ENCODE peak calls at places on chromosomes 6 and 20, in eight cellular contexts. S is transverse colon; I is psoas muscle; P is pancreas; U is kidney; O is heart right ventricle; W is naive thymus-derived CD4-positive, alpha-beta T cell; C is uterus. X is an unnamed sample.

GRCh38 chr6:135285165-135285564 is 104.1 kb downstream of the MYB start:
- DNase-seq in S (no peak), I (no peak), O (no peak), U (no peak), C (no peak), P (no peak), W (no peak), X (no peak)

GRCh38 chr6:151999194-151999593 is 191.7 kb downstream of the ESR1 start:
- DNase-seq in P (no peak), U (no peak), C (no peak), O (no peak), S (no peak), W (no peak), I (no peak), X (no peak)

GRCh38 chr6:13696226-13696625 is 15.4 kb downstream of the RANBP9 start:
- DNase-seq in C (no peak), S (no peak), U (no peak), W (no peak), I (no peak), O (no peak), P (no peak), X (no peak)

GRCh38 chr6:147287869-147288271 is 83.7 kb downstream of the STXBP5 start:
- DNase-seq in O (no peak), C (no peak), I (no peak), U (no peak), P (no peak), S (no peak), W (no peak), X (no peak)

GRCh38 chr6:53090576-53090975 is 25.4 kb downstream of the FBXO9 start:
- DNase-seq in S (no peak), P (no peak), C (no peak), O (no peak), I (no peak), W (no peak), U (no peak), X (no peak)

GRCh38 chr20:10359621-10360040 is 74.4 kb downstream of the MKKS start:
- DNase-seq in I (no peak), P (no peak), C (no peak), U (no peak), W (no peak), S (no peak), O (no peak), X (no peak)

GRCh38 chr20:45968801-45969711 is 2.9 kb downstream of the ZNF335 start:
- DNase-seq in U (peak), I (peak), O (no peak), S (no peak), P (peak), C (no peak), W (no peak), X (peak)

GRCh38 chr6:132764370-132764769 is 6.7 kb upstream of the VNN2 start:
- DNase-seq in W (no peak), C (peak), U (peak), I (no peak), O (peak), P (peak), S (no peak), X (no peak)

GRCh38 chr20:7196481-7196880 is 429.0 kb downstream of the BMP2 start:
- DNase-seq in C (no peak), W (no peak), U (no peak), O (no peak), S (no peak), P (no peak), I (no peak), X (no peak)

GRCh38 chr20:31674895-31675827 is 37.4 kb downstream of the COX4I2 start:
- DNase-seq in O (peak), P (no peak), U (peak), C (peak), W (peak), S (peak), I (peak), X (peak)

GRCh38 chr20:7772376-7772775 is 167.9 kb downstream of the HAO1 start:
- DNase-seq in S (no peak), O (no peak), U (no peak), W (no peak), C (no peak), I (no peak), P (no peak), X (no peak)

GRCh38 chr20:33685328-33686007 is 717 bp downstream of the E2F1 start:
- DNase-seq in I (no peak), U (no peak), W (no peak), C (peak), O (no peak), P (no peak), S (peak), X (no peak)

GRCh38 chr6:92125681-92126080 is 1293.7 kb downstream of the EPHA7 start:
- DNase-seq in C (no peak), S (no peak), I (no peak), O (no peak), W (no peak), U (no peak), P (no peak), X (no peak)

GRCh38 chr6:7541175-7542064 is at the start of gene DSP:
- DNase-seq in W (peak), C (no peak), P (peak), O (peak), I (peak), S (peak), U (peak), X (peak)

GRCh38 chr20:39630215-39630614 is 668.1 kb downstream of the DHX35 start:
- DNase-seq in U (no peak), W (no peak), P (no peak), C (no peak), I (no peak), O (no peak), S (no peak), X (no peak)

GRCh38 chr6:86936834-86937218 is 502 bp upstream of the HTR1E start:
- DNase-seq in W (no peak), U (no peak), P (no peak), O (peak), S (no peak), C (no peak), I (no peak), X (no peak)

GRCh38 chr6:53714395-53714794 is 48.8 kb upstream of the KLHL31 start:
- DNase-seq in I (no peak), U (no peak), C (no peak), O (no peak), S (no peak), P (no peak), W (no peak), X (no peak)

GRCh38 chr6:88814909-88815308 is 148.5 kb downstream of the RNGTT start:
- DNase-seq in I (no peak), W (no peak), U (no peak), O (no peak), C (no peak), P (no peak), S (no peak), X (no peak)

GRCh38 chr20:5660346-5660745 is 89.9 kb upstream of the SHLD1 start:
- DNase-seq in C (no peak), U (no peak), W (no peak), I (no peak), P (no peak), O (no peak), S (no peak), X (no peak)

GRCh38 chr6:5653801-5654200 is 352.9 kb downstream of the NRN1 start:
- DNase-seq in W (no peak), C (no peak), P (no peak), I (no peak), S (no peak), O (peak), U (no peak), X (no peak)

GRCh38 chr20:63641146-63641791 is 12.0 kb downstream of the STMN3 start:
- DNase-seq in P (no peak), I (no peak), W (no peak), O (no peak), C (no peak), U (peak), S (peak), X (peak)

GRCh38 chr20:63643499-63643898 is 9.7 kb downstream of the STMN3 start:
- DNase-seq in I (no peak), C (no peak), S (no peak), U (peak), P (no peak), W (no peak), O (no peak), X (no peak)

GRCh38 chr20:63640086-63640485 is 13.1 kb downstream of the STMN3 start:
- DNase-seq in S (no peak), C (no peak), I (no peak), W (no peak), O (no peak), U (peak), P (no peak), X (no peak)

GRCh38 chr20:63642518-63643247 is 10.5 kb downstream of the STMN3 start:
- DNase-seq in W (no peak), C (no peak), I (peak), O (no peak), P (no peak), U (peak), S (peak), X (no peak)

DNA sequence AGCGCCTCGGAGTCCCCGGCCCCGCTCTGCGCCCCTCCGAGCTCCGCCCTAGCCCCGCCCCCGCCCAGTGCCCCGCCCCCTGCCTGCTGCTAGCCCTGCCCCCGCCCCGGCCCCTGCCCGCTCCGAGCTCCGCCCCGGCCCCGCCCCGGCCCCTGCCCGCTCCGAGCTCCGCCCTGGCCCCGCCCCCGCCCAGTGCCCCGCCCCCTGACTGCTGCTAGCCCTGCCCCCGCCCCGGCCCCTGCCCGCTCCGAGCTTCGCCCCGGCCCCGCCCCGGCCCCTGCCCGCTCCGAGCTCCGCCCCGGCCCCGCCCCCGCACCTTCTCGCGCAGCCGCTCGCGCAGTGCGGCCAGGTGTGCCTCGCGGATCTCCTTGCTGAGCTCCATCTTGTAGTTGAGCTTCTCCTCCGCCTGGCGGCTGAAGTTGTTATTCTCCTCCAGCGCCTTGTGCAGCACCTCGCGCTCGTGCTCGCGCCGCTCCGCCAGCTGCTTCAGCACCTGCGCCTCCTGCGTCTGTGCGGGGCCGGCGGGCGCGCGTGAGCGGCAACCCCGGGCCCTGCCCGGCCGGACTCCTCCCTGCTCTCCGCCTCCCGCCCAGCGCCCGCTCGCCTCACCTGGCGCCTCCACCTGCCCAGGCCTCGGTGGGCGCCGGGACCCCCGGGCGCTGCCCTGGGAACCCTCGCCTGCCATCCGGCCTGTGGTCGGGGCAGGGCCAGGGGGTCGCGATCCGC is 11.3 kb downstream of the STMN3 start:
- DNase-seq in S (peak), I (peak), W (peak), O (peak), U (peak), C (peak), P (peak), X (peak)
- H3K4me3 ChIP-seq in S (peak), I (peak), W (peak), O (peak), U (peak), C (peak), P (peak), X (peak)

GRCh38 chr6:141764388-141764787 is 368.3 kb upstream of the GJE1 start:
- DNase-seq in U (no peak), W (no peak), S (no peak), O (no peak), C (no peak), I (no peak), P (no peak), X (no peak)
- H3K4me3 ChIP-seq in U (no peak), W (no peak), S (no peak), O (no peak), C (no peak), I (no peak), P (no peak), X (no peak)

GRCh38 chr6:166627039-166627874 is at the start of gene RPS6KA2:
- DNase-seq in W (peak), O (peak), I (peak), S (peak), P (peak), U (peak), C (peak), X (peak)

GRCh38 chr6:166623318-166623717 is 3.7 kb downstream of the RPS6KA2 start:
- DNase-seq in U (no peak), P (no peak), I (no peak), O (peak), C (no peak), W (no peak), S (no peak), X (no peak)

GRCh38 chr6:166626177-166627038 is 643 bp downstream of the RPS6KA2 start:
- DNase-seq in W (peak), P (peak), O (no peak), I (peak), C (no peak), S (peak), U (peak), X (no peak)

GRCh38 chr6:166624275-166624674 is 2.8 kb downstream of the RPS6KA2 start:
- DNase-seq in C (peak), U (no peak), O (peak), P (no peak), S (no peak), I (no peak), W (no peak), X (no peak)

GRCh38 chr6:166625356-166625755 is 1.7 kb downstream of the RPS6KA2 start:
- DNase-seq in I (no peak), W (no peak), O (no peak), S (no peak), P (no peak), C (no peak), U (no peak), X (no peak)
- H3K4me3 ChIP-seq in I (peak), W (no peak), O (peak), S (peak), P (peak), C (peak), U (peak), X (peak)

GRCh38 chr20:3472105-3472504 is 1.3 kb downstream of the ATRN start:
- DNase-seq in I (no peak), O (no peak), C (no peak), P (no peak), W (no peak), S (no peak), U (no peak), X (no peak)
- H3K4me3 ChIP-seq in I (peak), O (peak), C (peak), P (peak), W (peak), S (peak), U (peak), X (peak)

GRCh38 chr6:37845026-37845911 is 25.7 kb downstream of the ZFAND3 start:
- DNase-seq in O (no peak), P (no peak), U (no peak), W (no peak), S (no peak), I (no peak), C (no peak), X (no peak)

GRCh38 chr6:37847704-37848103 is 28.2 kb downstream of the ZFAND3 start:
- DNase-seq in P (no peak), I (no peak), S (no peak), C (no peak), W (no peak), U (no peak), O (no peak), X (no peak)

GRCh38 chr6:37850243-37850642 is 30.7 kb downstream of the ZFAND3 start:
- DNase-seq in S (no peak), I (no peak), C (no peak), P (no peak), U (no peak), O (no peak), W (no peak), X (no peak)

GRCh38 chr6:37850728-37851285 is 31.3 kb downstream of the ZFAND3 start:
- DNase-seq in S (no peak), U (no peak), P (no peak), O (no peak), W (no peak), C (no peak), I (no peak), X (no peak)

DNA sequence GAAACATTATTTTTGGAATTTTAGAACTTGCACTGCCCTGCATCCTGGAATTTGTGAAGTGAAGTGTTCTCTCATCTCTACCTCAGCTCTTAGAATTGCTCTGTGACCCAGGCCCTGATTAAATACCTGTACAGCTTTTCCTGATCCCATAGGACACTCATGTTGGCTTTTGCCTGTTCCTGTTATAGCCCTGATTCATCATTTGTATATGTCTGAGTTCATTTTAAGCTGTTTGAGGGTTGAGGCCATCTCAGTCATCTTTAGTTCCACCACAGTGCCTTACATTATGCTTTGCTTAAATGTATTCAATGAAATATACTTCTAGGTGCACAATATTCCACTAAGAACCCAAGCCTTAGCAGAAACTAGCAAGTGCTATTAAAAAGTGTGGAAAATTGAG is 26.4 kb downstream of the ZFAND3 start:
- DNase-seq in I (no peak), C (no peak), S (no peak), O (no peak), W (no peak), P (no peak), U (no peak), X (no peak)
- H3K4me3 ChIP-seq in I (no peak), C (no peak), S (no peak), O (no peak), W (no peak), P (no peak), U (no peak), X (no peak)

GRCh38 chr6:137938770-137939379 is 71.8 kb downstream of the TNFAIP3 start:
- DNase-seq in C (no peak), O (no peak), S (no peak), U (no peak), P (no peak), W (no peak), I (no peak), X (no peak)

GRCh38 chr6:137928286-137928685 is 61.2 kb downstream of the TNFAIP3 start:
- DNase-seq in P (no peak), C (no peak), W (no peak), S (no peak), I (no peak), O (no peak), U (no peak), X (peak)

GRCh38 chr6:137936798-137937197 is 69.7 kb downstream of the TNFAIP3 start:
- DNase-seq in P (no peak), W (no peak), O (no peak), U (no peak), I (no peak), S (no peak), C (no peak), X (no peak)

GRCh38 chr6:137931849-137932465 is 64.9 kb downstream of the TNFAIP3 start:
- DNase-seq in O (no peak), S (no peak), U (no peak), I (no peak), W (no peak), P (no peak), C (no peak), X (no peak)

DNA sequence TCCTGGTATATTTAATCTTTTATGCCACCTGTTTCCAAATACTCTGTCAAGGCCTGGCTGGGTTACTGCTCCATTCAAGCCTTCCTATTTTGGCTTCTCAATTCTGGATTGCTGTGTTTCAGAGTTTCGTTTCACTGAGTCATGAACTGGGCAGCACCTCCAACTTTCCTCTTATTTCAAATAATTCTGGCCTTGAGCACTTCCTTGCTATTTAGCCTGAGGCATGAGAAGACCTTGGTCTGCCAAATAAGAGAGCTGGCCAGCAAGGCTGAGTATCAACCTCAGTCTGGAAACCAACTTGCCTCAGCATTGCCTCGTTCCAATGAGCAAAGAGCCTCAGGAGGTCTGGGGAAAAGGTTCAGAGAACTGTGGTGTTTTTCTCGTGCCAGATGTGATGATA is 66.6 kb downstream of the TNFAIP3 start:
- DNase-seq in C (no peak), I (peak), S (no peak), P (no peak), U (no peak), O (peak), W (no peak), X (peak)
- H3K4me3 ChIP-seq in C (no peak), I (peak), S (no peak), P (no peak), U (no peak), O (no peak), W (no peak), X (no peak)

X was measured in heart left ventricle.